ENCODE peak calls at places on chromosomes 1 and 21, in nine cellular contexts. One of them, this sample, is unnamed.

GRCh38 chr1:171740987-171741871 is 636 bp downstream of the VAMP4 start:
- DNase-seq in NCI-H1436: no peak
- DNase-seq in fibroblast of lung: peak
- DNase-seq in CD8-positive, alpha-beta T cell: peak
- DNase-seq in AML-193: peak
- DNase-seq in retinal pigment epithelial cell: no peak
- DNase-seq in activated CD8-positive, alpha-beta memory T cell treated with anti-CD3 and anti-CD28 coated beads, Interleukin-2, amount 50 U/mL, for 4 hours: peak
- DNase-seq in GM13976: peak
- DNase-seq in activated naive CD8-positive, alpha-beta T cell treated with anti-CD3 and anti-CD28 coated beads, Interleukin-2, amount 50 U/mL, for 24 hours: peak
- DNase-seq in this sample: peak

GRCh38 chr21:45162809-45163208 is 88.4 kb downstream of the ADARB1 start:
- DNase-seq in activated CD8-positive, alpha-beta memory T cell treated with anti-CD3 and anti-CD28 coated beads, Interleukin-2, amount 50 U/mL, for 4 hours: no peak
- DNase-seq in activated naive CD8-positive, alpha-beta T cell treated with anti-CD3 and anti-CD28 coated beads, Interleukin-2, amount 50 U/mL, for 24 hours: no peak
- DNase-seq in retinal pigment epithelial cell: no peak
- DNase-seq in AML-193: no peak
- DNase-seq in GM13976: no peak
- DNase-seq in fibroblast of lung: no peak
- DNase-seq in CD8-positive, alpha-beta T cell: no peak
- DNase-seq in NCI-H1436: no peak
- DNase-seq in this sample: no peak

GRCh38 chr21:45094412-45094811 is 20.0 kb downstream of the ADARB1 start:
- DNase-seq in CD8-positive, alpha-beta T cell: no peak
- DNase-seq in retinal pigment epithelial cell: no peak
- DNase-seq in NCI-H1436: no peak
- DNase-seq in GM13976: no peak
- DNase-seq in activated CD8-positive, alpha-beta memory T cell treated with anti-CD3 and anti-CD28 coated beads, Interleukin-2, amount 50 U/mL, for 4 hours: no peak
- DNase-seq in fibroblast of lung: no peak
- DNase-seq in activated naive CD8-positive, alpha-beta T cell treated with anti-CD3 and anti-CD28 coated beads, Interleukin-2, amount 50 U/mL, for 24 hours: no peak
- DNase-seq in AML-193: no peak
- DNase-seq in this sample: no peak

GRCh38 chr1:7845761-7846160 is 7.1 kb downstream of the UTS2 start:
- DNase-seq in CD8-positive, alpha-beta T cell: no peak
- DNase-seq in fibroblast of lung: peak
- DNase-seq in NCI-H1436: no peak
- DNase-seq in activated naive CD8-positive, alpha-beta T cell treated with anti-CD3 and anti-CD28 coated beads, Interleukin-2, amount 50 U/mL, for 24 hours: no peak
- DNase-seq in AML-193: no peak
- DNase-seq in activated CD8-positive, alpha-beta memory T cell treated with anti-CD3 and anti-CD28 coated beads, Interleukin-2, amount 50 U/mL, for 4 hours: no peak
- DNase-seq in GM13976: no peak
- DNase-seq in retinal pigment epithelial cell: no peak
- DNase-seq in this sample: no peak

GRCh38 chr1:47432071-47433036 is 5.5 kb upstream of the FOXD2 start:
- DNase-seq in activated naive CD8-positive, alpha-beta T cell treated with anti-CD3 and anti-CD28 coated beads, Interleukin-2, amount 50 U/mL, for 24 hours: peak
- DNase-seq in NCI-H1436: no peak
- DNase-seq in activated CD8-positive, alpha-beta memory T cell treated with anti-CD3 and anti-CD28 coated beads, Interleukin-2, amount 50 U/mL, for 4 hours: peak
- DNase-seq in CD8-positive, alpha-beta T cell: peak
- DNase-seq in fibroblast of lung: peak
- DNase-seq in retinal pigment epithelial cell: no peak
- DNase-seq in AML-193: peak
- DNase-seq in GM13976: peak
- DNase-seq in this sample: peak

GRCh38 chr1:13828454-13829151 is 128.6 kb downstream of the PRDM2 start:
- DNase-seq in CD8-positive, alpha-beta T cell: no peak
- DNase-seq in NCI-H1436: peak
- DNase-seq in activated CD8-positive, alpha-beta memory T cell treated with anti-CD3 and anti-CD28 coated beads, Interleukin-2, amount 50 U/mL, for 4 hours: no peak
- DNase-seq in retinal pigment epithelial cell: no peak
- DNase-seq in GM13976: peak
- DNase-seq in fibroblast of lung: no peak
- DNase-seq in AML-193: no peak
- DNase-seq in activated naive CD8-positive, alpha-beta T cell treated with anti-CD3 and anti-CD28 coated beads, Interleukin-2, amount 50 U/mL, for 24 hours: peak
- DNase-seq in this sample: peak

GRCh38 chr1:116409751-116410182 is 36.7 kb downstream of the ATP1A1 start:
- DNase-seq in CD8-positive, alpha-beta T cell: no peak
- DNase-seq in GM13976: no peak
- DNase-seq in AML-193: no peak
- DNase-seq in activated CD8-positive, alpha-beta memory T cell treated with anti-CD3 and anti-CD28 coated beads, Interleukin-2, amount 50 U/mL, for 4 hours: no peak
- DNase-seq in NCI-H1436: no peak
- DNase-seq in activated naive CD8-positive, alpha-beta T cell treated with anti-CD3 and anti-CD28 coated beads, Interleukin-2, amount 50 U/mL, for 24 hours: no peak
- DNase-seq in fibroblast of lung: no peak
- DNase-seq in retinal pigment epithelial cell: no peak
- DNase-seq in this sample: no peak

GRCh38 chr1:174118726-174119125 is 40.6 kb upstream of the RABGAP1L start:
- DNase-seq in NCI-H1436: no peak
- DNase-seq in AML-193: no peak
- DNase-seq in activated naive CD8-positive, alpha-beta T cell treated with anti-CD3 and anti-CD28 coated beads, Interleukin-2, amount 50 U/mL, for 24 hours: no peak
- DNase-seq in GM13976: no peak
- DNase-seq in fibroblast of lung: no peak
- DNase-seq in CD8-positive, alpha-beta T cell: no peak
- DNase-seq in activated CD8-positive, alpha-beta memory T cell treated with anti-CD3 and anti-CD28 coated beads, Interleukin-2, amount 50 U/mL, for 4 hours: no peak
- DNase-seq in retinal pigment epithelial cell: no peak
- DNase-seq in this sample: no peak

GRCh38 chr1:181255270-181255929 is 166.9 kb downstream of the IER5 start:
- DNase-seq in activated naive CD8-positive, alpha-beta T cell treated with anti-CD3 and anti-CD28 coated beads, Interleukin-2, amount 50 U/mL, for 24 hours: no peak
- DNase-seq in NCI-H1436: no peak
- DNase-seq in activated CD8-positive, alpha-beta memory T cell treated with anti-CD3 and anti-CD28 coated beads, Interleukin-2, amount 50 U/mL, for 4 hours: no peak
- DNase-seq in fibroblast of lung: peak
- DNase-seq in CD8-positive, alpha-beta T cell: no peak
- DNase-seq in GM13976: no peak
- DNase-seq in retinal pigment epithelial cell: peak
- DNase-seq in AML-193: no peak
- DNase-seq in this sample: peak

GRCh38 chr21:41956926-41957729 is 3.3 kb upstream of the C2CD2 start:
- DNase-seq in retinal pigment epithelial cell: no peak
- DNase-seq in activated CD8-positive, alpha-beta memory T cell treated with anti-CD3 and anti-CD28 coated beads, Interleukin-2, amount 50 U/mL, for 4 hours: no peak
- DNase-seq in NCI-H1436: no peak
- DNase-seq in CD8-positive, alpha-beta T cell: no peak
- DNase-seq in fibroblast of lung: peak
- DNase-seq in activated naive CD8-positive, alpha-beta T cell treated with anti-CD3 and anti-CD28 coated beads, Interleukin-2, amount 50 U/mL, for 24 hours: no peak
- DNase-seq in AML-193: peak
- DNase-seq in GM13976: peak
- DNase-seq in this sample: peak

GRCh38 chr1:190029441-190029840 is 448.2 kb downstream of the BRINP3 start:
- DNase-seq in CD8-positive, alpha-beta T cell: no peak
- DNase-seq in fibroblast of lung: no peak
- DNase-seq in NCI-H1436: no peak
- DNase-seq in retinal pigment epithelial cell: no peak
- DNase-seq in GM13976: no peak
- DNase-seq in activated naive CD8-positive, alpha-beta T cell treated with anti-CD3 and anti-CD28 coated beads, Interleukin-2, amount 50 U/mL, for 24 hours: no peak
- DNase-seq in activated CD8-positive, alpha-beta memory T cell treated with anti-CD3 and anti-CD28 coated beads, Interleukin-2, amount 50 U/mL, for 4 hours: no peak
- DNase-seq in AML-193: no peak
- DNase-seq in this sample: no peak

GRCh38 chr1:75791022-75791421 is 5.0 kb downstream of the RABGGTB start:
- DNase-seq in activated naive CD8-positive, alpha-beta T cell treated with anti-CD3 and anti-CD28 coated beads, Interleukin-2, amount 50 U/mL, for 24 hours: no peak
- DNase-seq in CD8-positive, alpha-beta T cell: no peak
- DNase-seq in NCI-H1436: no peak
- DNase-seq in GM13976: no peak
- DNase-seq in fibroblast of lung: peak
- DNase-seq in AML-193: peak
- DNase-seq in retinal pigment epithelial cell: no peak
- DNase-seq in activated CD8-positive, alpha-beta memory T cell treated with anti-CD3 and anti-CD28 coated beads, Interleukin-2, amount 50 U/mL, for 4 hours: no peak
- DNase-seq in this sample: no peak

GRCh38 chr1:171188388-171189266 is 3.5 kb downstream of the FMO2 start:
- DNase-seq in retinal pigment epithelial cell: no peak
- DNase-seq in AML-193: peak
- DNase-seq in GM13976: peak
- DNase-seq in activated CD8-positive, alpha-beta memory T cell treated with anti-CD3 and anti-CD28 coated beads, Interleukin-2, amount 50 U/mL, for 4 hours: peak
- DNase-seq in fibroblast of lung: peak
- DNase-seq in NCI-H1436: peak
- DNase-seq in activated naive CD8-positive, alpha-beta T cell treated with anti-CD3 and anti-CD28 coated beads, Interleukin-2, amount 50 U/mL, for 24 hours: peak
- DNase-seq in CD8-positive, alpha-beta T cell: no peak
- DNase-seq in this sample: peak

GRCh38 chr1:183235503-183235902 is 49.4 kb downstream of the LAMC2 start:
- DNase-seq in NCI-H1436: no peak
- DNase-seq in fibroblast of lung: no peak
- DNase-seq in GM13976: no peak
- DNase-seq in CD8-positive, alpha-beta T cell: no peak
- DNase-seq in retinal pigment epithelial cell: no peak
- DNase-seq in activated CD8-positive, alpha-beta memory T cell treated with anti-CD3 and anti-CD28 coated beads, Interleukin-2, amount 50 U/mL, for 4 hours: no peak
- DNase-seq in activated naive CD8-positive, alpha-beta T cell treated with anti-CD3 and anti-CD28 coated beads, Interleukin-2, amount 50 U/mL, for 24 hours: no peak
- DNase-seq in AML-193: no peak
- DNase-seq in this sample: no peak

GRCh38 chr1:66316464-66317155 is 217.3 kb upstream of the SGIP1 start:
- DNase-seq in AML-193: no peak
- DNase-seq in CD8-positive, alpha-beta T cell: no peak
- DNase-seq in NCI-H1436: no peak
- DNase-seq in activated CD8-positive, alpha-beta memory T cell treated with anti-CD3 and anti-CD28 coated beads, Interleukin-2, amount 50 U/mL, for 4 hours: no peak
- DNase-seq in GM13976: no peak
- DNase-seq in fibroblast of lung: no peak
- DNase-seq in activated naive CD8-positive, alpha-beta T cell treated with anti-CD3 and anti-CD28 coated beads, Interleukin-2, amount 50 U/mL, for 24 hours: no peak
- DNase-seq in retinal pigment epithelial cell: no peak
- DNase-seq in this sample: peak